ENCODE peak calls at places on chromosomes 12 and 14, in six cellular contexts. T is mammary epithelial cell, R is fibroblast of pulmonary artery, W is sigmoid colon, O is neural progenitor cell, N is left lung. I is an unnamed sample.

GRCh38 chr14:31270196-31270772 is 62.7 kb upstream of the HECTD1 start:
- DNase-seq in T (no peak), R (no peak), W (no peak), O (peak), N (no peak), I (peak)

GRCh38 chr14:100389497-100390104 is 66.5 kb downstream of the SLC25A47 start:
- DNase-seq in T (no peak), R (no peak), W (no peak), O (no peak), N (no peak), I (peak)

GRCh38 chr12:57888407-57889157 is 42.1 kb upstream of the CTDSP2 start:
- DNase-seq in T (peak), R (peak), W (no peak), O (peak), N (peak), I (peak)

GRCh38 chr12:124463341-124463861 is 104.0 kb downstream of the NCOR2 start:
- DNase-seq in T (no peak), R (no peak), W (no peak), O (peak), N (no peak), I (peak)

GRCh38 chr12:116456683-116457082 is 102.5 kb upstream of the MAP1LC3B2 start:
- DNase-seq in T (no peak), R (peak), W (no peak), O (no peak), N (no peak), I (no peak)

GRCh38 chr14:101235042-101235871 is 326.0 kb upstream of the DIO3 start:
- DNase-seq in T (peak), R (peak), W (peak), O (peak), N (peak), I (peak)

GRCh38 chr14:49961270-49962222 is 68.7 kb downstream of the ARF6 start:
- DNase-seq in T (peak), R (no peak), W (no peak), O (no peak), N (no peak), I (no peak)

GRCh38 chr12:54285150-54286041 is 4.9 kb downstream of the HNRNPA1 start:
- DNase-seq in T (no peak), R (no peak), W (no peak), O (no peak), N (no peak), I (no peak)

GRCh38 chr12:117100851-117101673 is 1.8 kb upstream of the TESC start:
- DNase-seq in T (no peak), R (no peak), W (peak), O (peak), N (no peak), I (peak)

GRCh38 chr12:133080051-133080618 is 588 bp upstream of the ZNF140 start:
- DNase-seq in T (peak), R (peak), W (peak), O (peak), N (peak), I (peak)

GRCh38 chr12:41486718-41487117 is 298.6 kb downstream of the PDZRN4 start:
- DNase-seq in T (peak), R (peak), W (no peak), O (peak), N (no peak), I (no peak)

GRCh38 chr12:52581481-52581880 is 7.8 kb upstream of the KRT74 start:
- DNase-seq in T (peak), R (peak), W (peak), O (no peak), N (no peak), I (no peak)

GRCh38 chr14:100080206-100080605 is 15.0 kb downstream of the EVL start:
- DNase-seq in T (no peak), R (no peak), W (no peak), O (no peak), N (no peak), I (no peak)

GRCh38 chr12:39935839-39936238 is 170.0 kb downstream of the SLC2A13 start:
- DNase-seq in T (no peak), R (no peak), W (no peak), O (no peak), N (no peak), I (no peak)

GRCh38 chr14:105854600-105855245 is 328.3 kb downstream of the TMEM121 start:
- DNase-seq in T (no peak), R (no peak), W (peak), O (no peak), N (no peak), I (peak)

GRCh38 chr14:21203470-21204166 is 47.8 kb upstream of the OR5AU1 start:
- DNase-seq in T (no peak), R (no peak), W (no peak), O (no peak), N (no peak), I (no peak)

GRCh38 chr12:95742586-95742985 is 48.0 kb downstream of the NTN4 start:
- DNase-seq in T (no peak), R (no peak), W (no peak), O (no peak), N (no peak), I (no peak)

GRCh38 chr12:26229910-26230309 is 34.5 kb downstream of the SSPN start:
- DNase-seq in T (no peak), R (no peak), W (no peak), O (no peak), N (no peak), I (no peak)

GRCh38 chr12:108734200-108734906 is 3.0 kb upstream of the CORO1C start:
- DNase-seq in T (peak), R (peak), W (no peak), O (no peak), N (no peak), I (no peak)

GRCh38 chr14:24289649-24290283 is 9.8 kb downstream of the DHRS1 start:
- DNase-seq in T (no peak), R (no peak), W (no peak), O (no peak), N (no peak), I (no peak)

GRCh38 chr14:101917413-101918124 is 46.8 kb upstream of the DYNC1H1 start:
- DNase-seq in T (no peak), R (no peak), W (no peak), O (no peak), N (no peak), I (peak)

GRCh38 chr12:7444076-7444475 is at the start of gene CD163L1:
- DNase-seq in T (no peak), R (no peak), W (no peak), O (no peak), N (no peak), I (no peak)

GRCh38 chr14:101546706-101547105 is 14.6 kb upstream of the DIO3 start:
- DNase-seq in T (no peak), R (no peak), W (no peak), O (no peak), N (no peak), I (no peak)

GRCh38 chr12:80195143-80195726 is 95.9 kb downstream of the OTOGL start:
- DNase-seq in T (peak), R (peak), W (no peak), O (peak), N (no peak), I (peak)

GRCh38 chr14:53963491-53964227 is 7.0 kb upstream of the BMP4 start:
- DNase-seq in T (no peak), R (peak), W (peak), O (peak), N (peak), I (peak)

GRCh38 chr12:44847888-44848770 is 28.0 kb downstream of the NELL2 start:
- DNase-seq in T (no peak), R (no peak), W (no peak), O (no peak), N (no peak), I (no peak)

GRCh38 chr12:57462307-57463253 is 3.0 kb downstream of the GLI1 start:
- DNase-seq in T (peak), R (peak), W (peak), O (peak), N (peak), I (peak)

GRCh38 chr14:51321036-51321435 is 81.0 kb downstream of the TMX1 start:
- DNase-seq in T (no peak), R (no peak), W (no peak), O (no peak), N (no peak), I (no peak)
- H3K4me3 ChIP-seq in T (no peak), R (no peak), W (no peak), O (no peak), N (no peak), I (no peak)

DNA sequence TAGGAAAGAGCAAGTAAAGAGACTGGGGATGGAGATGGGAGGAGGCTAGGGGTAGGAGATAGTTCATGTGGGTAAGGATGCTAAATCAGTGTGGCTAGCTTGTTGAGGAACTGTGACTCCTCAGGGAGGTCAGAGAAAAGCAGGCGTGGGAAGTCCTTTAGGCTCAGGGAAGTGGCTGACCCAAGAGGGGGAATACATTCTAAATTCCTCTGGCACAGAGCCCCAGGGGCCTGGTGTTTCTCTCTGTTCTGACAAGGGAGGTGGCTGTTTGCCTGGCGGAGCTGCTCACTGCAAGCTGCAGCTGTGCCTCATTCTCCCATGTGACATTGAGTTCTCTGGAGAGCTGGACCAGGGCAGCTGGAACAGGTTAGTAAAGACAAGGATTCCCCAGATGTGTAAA is 152.2 kb upstream of the SLC38A2 start:
- DNase-seq in T (no peak), R (peak), W (peak), O (no peak), N (peak), I (no peak)
- H3K4me3 ChIP-seq in T (no peak), R (no peak), W (no peak), O (no peak), N (no peak), I (no peak)

DNA sequence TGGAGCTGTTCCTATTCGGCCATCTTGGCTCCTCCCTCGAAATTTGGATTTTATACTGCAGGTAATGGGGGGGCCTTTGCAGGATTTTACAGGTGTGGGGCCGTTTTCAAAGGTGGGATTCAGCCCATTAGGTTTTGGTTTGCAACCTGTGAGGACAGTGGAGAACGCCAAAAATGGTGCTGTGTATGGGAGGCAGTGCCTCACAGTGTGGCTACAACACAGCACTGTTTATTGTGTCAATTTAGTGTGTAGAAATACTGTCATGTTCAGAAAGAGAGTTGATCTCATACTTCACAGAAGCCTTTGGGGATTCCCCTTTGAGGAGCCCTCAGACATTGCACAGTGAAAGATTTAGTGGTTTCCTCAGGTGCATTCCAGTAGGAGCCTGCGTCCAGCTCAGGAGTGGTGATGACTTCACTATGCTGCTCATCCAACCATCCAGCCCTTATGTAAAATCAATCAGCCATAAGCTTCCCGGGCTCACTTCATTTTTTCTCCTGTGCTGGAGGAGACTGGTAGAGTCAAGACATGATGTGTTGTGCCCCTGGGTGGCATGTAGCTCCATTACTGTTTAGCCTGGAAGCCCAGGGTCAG is 92.7 kb upstream of the PRMT8 start:
- DNase-seq in T (peak), R (no peak), W (no peak), O (no peak), N (no peak), I (peak)
- H3K4me3 ChIP-seq in T (no peak), R (no peak), W (no peak), O (peak), N (no peak), I (peak)

GRCh38 chr14:58638231-58639205 is 756 bp downstream of the DACT1 start:
- DNase-seq in T (peak), R (peak), W (peak), O (peak), N (peak), I (peak)

GRCh38 chr14:58637391-58638230 is at the start of gene DACT1:
- DNase-seq in T (no peak), R (peak), W (peak), O (peak), N (peak), I (peak)

GRCh38 chr14:58636129-58636528 is 1.6 kb upstream of the DACT1 start:
- DNase-seq in T (no peak), R (no peak), W (no peak), O (no peak), N (no peak), I (no peak)

GRCh38 chr14:58635041-58635440 is 2.7 kb upstream of the DACT1 start:
- DNase-seq in T (no peak), R (no peak), W (no peak), O (no peak), N (no peak), I (peak)

GRCh38 chr14:58637040-58637390 is 747 bp upstream of the DACT1 start:
- DNase-seq in T (peak), R (peak), W (peak), O (peak), N (peak), I (no peak)
- H3K4me3 ChIP-seq in T (peak), R (peak), W (peak), O (peak), N (peak), I (peak)

DNA sequence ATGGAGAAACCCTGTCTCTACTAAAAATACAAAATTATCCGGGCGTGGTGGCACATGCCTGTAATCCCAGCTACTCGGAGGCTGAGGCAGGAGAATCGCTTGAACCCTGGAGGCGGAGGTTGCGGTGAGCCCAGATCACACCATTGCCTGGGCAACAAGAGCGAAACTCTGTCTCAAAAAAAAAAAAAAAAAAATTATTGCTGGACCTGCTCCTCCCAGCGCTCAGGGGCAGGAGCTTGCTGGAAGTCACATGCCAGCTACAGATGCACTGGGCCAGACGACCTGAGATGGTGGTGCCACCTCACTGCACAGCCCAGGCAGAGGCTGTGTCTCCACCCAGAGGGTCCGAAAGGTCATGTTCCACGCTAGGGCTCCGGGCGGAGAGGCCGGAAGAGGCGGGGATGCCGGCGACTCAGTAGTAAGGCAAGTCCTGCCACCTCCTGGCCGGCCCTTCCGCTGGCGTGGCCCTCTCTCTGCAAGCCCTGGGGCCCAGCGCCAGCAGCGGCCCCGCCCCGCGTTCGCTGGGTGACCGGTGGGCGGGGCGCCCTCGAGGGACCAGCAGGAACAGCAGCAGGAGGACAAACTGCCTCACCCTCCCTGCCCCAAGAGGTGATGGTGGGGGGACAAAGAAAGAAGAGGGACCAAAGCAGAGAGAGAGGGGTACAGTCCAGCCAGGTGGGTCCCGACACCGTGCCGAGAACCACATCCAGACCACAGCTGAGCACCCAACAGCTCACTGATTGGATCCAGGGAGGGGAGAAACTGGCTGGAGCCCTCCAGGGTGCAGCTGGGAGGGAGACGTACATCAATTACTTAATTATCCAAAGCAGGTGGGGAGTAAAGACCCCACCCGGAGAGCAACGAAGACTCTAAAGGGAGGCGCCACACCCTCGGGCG is 3.6 kb upstream of the RHOF start:
- DNase-seq in T (peak), R (peak), W (peak), O (peak), N (peak), I (peak)
- H3K4me3 ChIP-seq in T (peak), R (peak), W (peak), O (peak), N (no peak), I (peak)

GRCh38 chr12:32897276-32897615 is 669 bp upstream of the PKP2 start:
- DNase-seq in T (no peak), R (peak), W (no peak), O (no peak), N (no peak), I (no peak)
- H3K4me3 ChIP-seq in T (peak), R (peak), W (peak), O (peak), N (peak), I (peak)

GRCh38 chr14:68733086-68733621 is 59.7 kb downstream of the ZFP36L1 start:
- DNase-seq in T (peak), R (peak), W (no peak), O (no peak), N (peak), I (no peak)
- H3K4me3 ChIP-seq in T (no peak), R (no peak), W (no peak), O (no peak), N (no peak), I (no peak)

I was measured in H7.